ENCODE peak calls at places on chromosomes 7 and 10, in nine cellular contexts. H, E, L, K, X, Y, I, F and V are unnamed samples.

GRCh38 chr10:30028006-30028441 is 31.4 kb downstream of the JCAD start:
- DNase-seq in F (no peak), X (no peak), E (no peak), I (no peak), K (no peak), L (no peak), Y (no peak), H (no peak), V (no peak)

GRCh38 chr7:2724453-2725177 is 36.6 kb downstream of the AMZ1 start:
- DNase-seq in L (no peak), X (no peak), H (no peak), F (peak), Y (no peak), E (no peak), I (no peak), K (no peak), V (no peak)

GRCh38 chr7:88153378-88153777 is 66.5 kb downstream of the SRI start:
- DNase-seq in I (no peak), Y (no peak), E (no peak), K (no peak), X (no peak), L (no peak), H (no peak), F (no peak), V (no peak)

GRCh38 chr7:5633161-5634106 is 148.0 kb downstream of the RNF216 start:
- DNase-seq in L (no peak), X (no peak), E (no peak), H (no peak), K (no peak), Y (no peak), F (no peak), I (no peak), V (no peak)

GRCh38 chr10:100560248-100560647 is 24.5 kb downstream of the HIF1AN start:
- DNase-seq in Y (no peak), H (no peak), F (no peak), K (no peak), I (no peak), L (no peak), E (no peak), X (no peak), V (no peak)

GRCh38 chr10:110446277-110446676 is 51.4 kb upstream of the DUSP5 start:
- DNase-seq in H (no peak), I (no peak), E (no peak), F (no peak), K (no peak), L (no peak), Y (no peak), X (no peak), V (no peak)

GRCh38 chr7:96187735-96188622 is 133.9 kb downstream of the SLC25A13 start:
- DNase-seq in H (no peak), Y (peak), E (no peak), X (no peak), I (no peak), F (no peak), L (no peak), K (no peak), V (no peak)

GRCh38 chr10:18195060-18195799 is 55.0 kb downstream of the CACNB2 start:
- DNase-seq in L (no peak), K (no peak), E (no peak), F (peak), X (no peak), H (no peak), Y (no peak), I (no peak), V (no peak)

GRCh38 chr7:28155964-28156363 is 24.6 kb downstream of the JAZF1 start:
- DNase-seq in F (no peak), E (peak), X (no peak), L (peak), K (peak), Y (peak), H (no peak), I (no peak), V (no peak)

GRCh38 chr7:22563115-22563514 is 63.1 kb upstream of the STEAP1B start:
- DNase-seq in E (no peak), L (no peak), X (no peak), Y (no peak), I (no peak), F (no peak), K (no peak), H (no peak), V (no peak)

GRCh38 chr7:95589031-95589430 is 7.3 kb downstream of the PDK4 start:
- DNase-seq in X (no peak), K (no peak), F (no peak), I (no peak), H (no peak), E (no peak), L (no peak), Y (no peak), V (no peak)

GRCh38 chr10:34015700-34016099 is 681.2 kb upstream of the NRP1 start:
- DNase-seq in X (no peak), E (no peak), I (no peak), L (no peak), K (peak), H (no peak), F (no peak), Y (no peak), V (no peak)

GRCh38 chr7:111092406-111093160 is 1.7 kb downstream of the LRRN3 start:
- DNase-seq in I (no peak), E (no peak), K (no peak), Y (no peak), F (no peak), H (no peak), X (no peak), L (no peak), V (no peak)

GRCh38 chr10:124323145-124323725 is 95.5 kb downstream of the OAT start:
- DNase-seq in X (no peak), L (no peak), I (no peak), K (peak), F (no peak), H (no peak), E (peak), Y (no peak), V (peak)